ENCODE peak calls at places on chromosomes 13 and 19, in eight cellular contexts. Y is foreskin fibroblast, X is astrocyte of the spinal cord, B is GM12865, A is fibroblast of mammary gland, H is fibroblast of lung, Z is neural progenitor cell, J is cardiac fibroblast. N is an unnamed sample.

GRCh38 chr19:5828661-5829566 is 10.6 kb downstream of the FUT6 start:
- DNase-seq in Y (no peak), X (no peak), B (peak; percentile 43), A (no peak), H (peak; percentile 5), Z (peak; percentile 83), J (peak; percentile 27), N (peak; percentile 13)

GRCh38 chr13:33524086-33524485 is 238.5 kb upstream of the STARD13 start:
- DNase-seq in Y (peak; percentile 74), X (peak; percentile 95), B (no peak), A (peak; percentile 89), H (peak; percentile 88), Z (no peak), J (peak; percentile 90), N (peak; percentile 90)

GRCh38 chr19:54388001-54388802 is 23.5 kb upstream of the LAIR1 start:
- DNase-seq in Y (no peak), X (no peak), B (peak; percentile 79), A (no peak), H (no peak), Z (no peak), J (no peak), N (no peak)

GRCh38 chr13:65461590-65461989 is 1768.5 kb downstream of the PCDH9 start:
- DNase-seq in Y (peak; percentile 3), X (peak; percentile 47), B (peak; percentile 7), A (peak; percentile 59), H (peak; percentile 94), Z (no peak), J (peak; percentile 54), N (peak; percentile 27)

GRCh38 chr19:5218963-5219530 is 121.6 kb downstream of the PTPRS start:
- DNase-seq in Y (no peak), X (no peak), B (no peak), A (no peak), H (no peak), Z (no peak), J (no peak), N (no peak)

GRCh38 chr19:23101241-23101640 is 15.6 kb upstream of the ZNF730 start:
- DNase-seq in Y (no peak), X (no peak), B (no peak), A (no peak), H (no peak), Z (no peak), J (no peak), N (no peak)

GRCh38 chr13:84571264-84571663 is 689.0 kb upstream of the SLITRK1 start:
- DNase-seq in Y (no peak), X (no peak), B (no peak), A (no peak), H (no peak), Z (no peak), J (no peak), N (no peak)

GRCh38 chr19:3576696-3577443 is 4.1 kb downstream of the HMG20B start:
- DNase-seq in Y (peak; percentile 51), X (peak; percentile 67), B (no peak), A (peak; percentile 79), H (peak; percentile 85), Z (peak; percentile 94), J (peak; percentile 79), N (peak; percentile 73)

GRCh38 chr19:50328257-50329145 is 676 bp downstream of the KCNC3 start:
- DNase-seq in Y (no peak), X (no peak), B (peak; percentile 76), A (no peak), H (no peak), Z (peak; percentile 55), J (peak; percentile 2), N (no peak)

GRCh38 chr19:3897936-3898335 is 17.5 kb downstream of the ATCAY start:
- DNase-seq in Y (no peak), X (no peak), B (no peak), A (no peak), H (no peak), Z (no peak), J (no peak), N (no peak)

GRCh38 chr13:79767126-79767525 is 286.2 kb downstream of the NDFIP2 start:
- DNase-seq in Y (no peak), X (no peak), B (no peak), A (no peak), H (no peak), Z (no peak), J (peak; percentile 32), N (no peak)

DNA sequence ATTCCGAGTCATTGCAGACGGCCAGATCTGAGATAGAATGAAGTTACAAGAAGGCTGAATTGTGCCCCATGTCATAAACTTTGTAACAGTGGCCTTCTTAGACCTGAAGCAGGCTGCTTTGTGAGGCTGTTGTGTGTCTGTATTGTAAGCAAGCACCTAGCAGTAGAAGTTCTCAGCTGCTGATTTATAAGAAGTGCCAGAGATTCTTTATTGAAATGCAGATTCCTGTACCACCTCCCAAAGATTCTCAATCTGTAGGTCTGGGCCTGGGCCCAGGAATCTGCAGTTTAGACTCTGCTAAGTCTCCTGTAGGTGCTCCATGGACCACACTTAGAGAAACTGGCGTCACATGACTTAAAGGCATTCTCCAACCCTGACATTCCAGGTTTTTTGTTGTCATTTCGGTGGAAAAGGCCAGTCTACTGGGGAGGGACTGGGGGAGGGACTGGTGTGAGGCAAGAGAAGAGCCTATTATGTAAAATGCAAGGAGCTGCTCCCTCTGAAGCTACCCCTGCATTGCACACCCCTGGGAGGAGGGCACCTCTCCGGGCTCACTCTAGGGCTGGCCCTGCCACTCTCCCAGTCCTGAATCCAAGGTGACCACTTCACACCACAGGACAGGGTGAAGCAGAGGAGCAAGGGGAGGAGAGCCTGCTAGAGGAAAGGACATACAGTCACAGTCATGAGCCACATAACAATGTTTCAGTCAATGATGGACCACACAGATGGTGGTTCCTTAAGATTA is 769 bp upstream of the TMEM272 start:
- DNase-seq in Y (no peak), X (no peak), B (no peak), A (no peak), H (no peak), Z (no peak), J (no peak), N (no peak)
- H3K4me3 ChIP-seq in Y (no peak overlapping the region), X (no peak overlapping the region), B (no peak overlapping the region), A (no peak overlapping the region), H (no peak overlapping the region), Z (no peak overlapping the region), J (no peak overlapping the region), N (no peak overlapping the region)

DNA sequence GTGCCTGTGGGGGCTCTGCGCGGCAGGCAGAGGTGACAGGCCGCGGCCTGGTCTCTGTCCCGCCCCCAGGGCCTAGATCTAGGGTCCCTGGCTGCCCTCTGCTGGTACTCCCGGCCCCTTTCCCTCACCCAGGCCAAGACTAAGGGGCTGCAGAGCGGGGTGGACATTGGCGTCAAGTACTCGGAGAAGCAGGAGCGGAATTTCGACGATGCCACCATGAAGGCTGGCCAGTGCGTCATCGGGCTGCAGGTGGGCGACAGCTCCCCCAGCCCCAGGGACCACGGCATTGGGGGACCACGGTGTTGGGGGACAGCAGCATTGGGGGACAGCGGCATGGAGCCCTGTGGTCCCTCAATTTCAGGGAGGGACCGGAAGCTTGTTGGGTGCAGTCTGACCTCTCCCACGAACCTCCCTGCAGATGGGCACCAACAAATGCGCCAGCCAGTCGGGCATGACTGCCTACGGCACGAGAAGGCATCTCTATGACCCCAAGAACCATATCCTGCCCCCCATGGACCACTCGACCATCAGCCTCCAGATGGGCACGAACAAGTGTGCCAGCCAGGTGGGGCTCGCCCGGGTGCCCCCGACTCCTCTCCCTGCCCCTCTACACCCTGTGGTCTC is 3.8 kb upstream of the ABCA7 start:
- DNase-seq in Y (no peak), X (no peak), B (no peak), A (no peak), H (no peak), Z (peak; percentile 44), J (no peak), N (no peak)
- TF ChIP-seq CTCF in Y (no peak), X (no peak), B (peak; percentile 5), A (no peak), H (no peak), Z (peak; percentile 26), J (peak; percentile 13), N (no peak)

GRCh38 chr19:2385053-2385721 is 25.1 kb downstream of the TMPRSS9 start:
- DNase-seq in Y (peak; percentile 87), X (peak; percentile 71), B (no peak), A (peak; percentile 95), H (peak; percentile 71), Z (peak; percentile 79), J (peak; percentile 58), N (peak; percentile 55)
- H3K4me3 ChIP-seq in Y (peak overlapping the region; percentile 17), X (no peak overlapping the region), B (no peak overlapping the region), A (peak overlapping the region; percentile 7), H (no peak overlapping the region), Z (no peak overlapping the region), J (no peak overlapping the region), N (no peak overlapping the region)

GRCh38 chr19:21835810-21836444 is at the start of gene ZNF43:
- DNase-seq in Y (peak; percentile 92), X (peak; percentile 96), B (peak; percentile 87), A (peak; percentile 94), H (peak; percentile 96), Z (peak; percentile 96), J (peak; percentile 95), N (peak; percentile 95)
- TF ChIP-seq CTCF in Y (no peak), X (no peak), B (no peak), A (no peak), H (no peak), Z (no peak), J (no peak), N (no peak)

DNA sequence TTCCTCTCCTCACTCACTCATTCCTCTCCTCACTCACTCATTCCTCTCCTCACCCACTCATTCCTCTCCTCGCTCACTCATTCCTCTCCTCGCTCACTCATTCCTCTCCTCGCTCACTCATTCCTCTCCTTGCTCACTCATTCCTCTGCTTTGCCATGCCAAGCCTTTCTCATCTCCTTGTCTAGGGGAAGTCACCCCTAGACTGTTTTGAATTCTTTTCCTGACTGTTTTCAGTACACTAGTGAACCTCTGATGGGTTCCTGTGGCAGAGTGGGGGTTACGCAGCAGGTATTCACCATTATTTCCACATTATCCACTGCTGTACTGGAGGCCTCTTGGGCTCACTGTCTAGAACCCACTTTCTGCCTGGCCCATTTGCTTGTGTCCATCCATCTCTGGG is 1.2 kb downstream of the CYP4F8 start:
- DNase-seq in Y (no peak), X (no peak), B (no peak), A (no peak), H (no peak), Z (no peak), J (no peak), N (no peak)
- H3K4me3 ChIP-seq in Y (no peak overlapping the region), X (no peak overlapping the region), B (no peak overlapping the region), A (no peak overlapping the region), H (no peak overlapping the region), Z (no peak overlapping the region), J (no peak overlapping the region), N (no peak overlapping the region)

GRCh38 chr19:41241859-41242258 is 22.3 kb upstream of the HNRNPUL1 start:
- DNase-seq in Y (no peak), X (no peak), B (no peak), A (no peak), H (no peak), Z (no peak), J (no peak), N (no peak)
- TF ChIP-seq CTCF in Y (no peak), X (no peak), B (no peak), A (no peak), H (no peak), Z (no peak), J (no peak), N (no peak)

DNA sequence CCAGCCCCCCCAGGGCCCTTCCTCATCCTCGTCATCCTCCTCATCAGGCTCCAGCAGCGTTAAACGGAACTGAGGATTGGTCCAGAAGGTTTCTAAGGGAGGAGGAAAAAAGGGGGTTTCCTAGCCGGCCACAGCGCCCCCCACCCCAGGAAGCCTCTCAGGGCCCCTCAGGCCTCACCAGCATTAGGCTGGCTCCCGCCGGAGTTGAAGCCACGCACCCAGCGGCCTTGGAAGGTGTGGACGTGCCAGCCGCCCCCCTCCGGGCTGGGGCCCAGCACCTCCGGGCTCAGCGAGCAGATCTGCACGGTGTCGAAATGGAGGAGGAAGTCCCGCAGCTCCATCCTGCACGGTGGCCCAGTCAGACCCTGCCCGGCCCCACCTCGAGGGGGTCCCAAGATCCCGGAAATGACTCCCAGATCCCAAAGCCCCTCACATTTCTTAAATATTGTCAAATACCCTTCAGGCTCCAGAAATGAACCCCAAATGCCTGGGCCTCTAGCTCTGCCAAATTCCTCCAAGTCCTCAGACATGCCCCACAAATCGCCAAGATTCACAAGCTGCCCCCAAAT is 6.9 kb downstream of the CAPN12 start:
- DNase-seq in Y (no peak), X (no peak), B (peak; percentile 1), A (no peak), H (no peak), Z (no peak), J (no peak), N (no peak)
- H3K4me3 ChIP-seq in Y (no peak overlapping the region), X (no peak overlapping the region), B (no peak overlapping the region), A (no peak overlapping the region), H (no peak overlapping the region), Z (no peak overlapping the region), J (no peak overlapping the region), N (no peak overlapping the region)